ENCODE peak calls at places on chromosomes 4 and X, in nine cellular contexts. D, Z, L, P, I, V, J, T and O are unnamed samples. For H3K36me3, the result is how much of the 10 kb centered on the place peaks cover.

GRCh38 chr4:1802151-1802715 is 9.1 kb downstream of the FGFR3 start:
- DNase-seq in D (no peak), Z (no peak), L (no peak), P (no peak), I (peak), V (no peak), J (no peak), T (no peak), O (no peak)

GRCh38 chrX:130682990-130683389 is 220.0 kb downstream of the ENOX2 start:
- DNase-seq in D (peak), Z (peak), L (peak), P (peak), I (peak), V (no peak), J (no peak), T (no peak), O (no peak)

GRCh38 chrX:120753413-120754251 is 122.0 kb downstream of the CT47B1 start:
- DNase-seq in D (no peak), Z (no peak), L (no peak), P (no peak), I (no peak), V (no peak), J (no peak), T (no peak), O (no peak)

GRCh38 chrX:54208531-54208930 is 25.5 kb upstream of the FAM120C start:
- DNase-seq in D (no peak), Z (peak), L (peak), P (peak), I (peak), V (no peak), J (no peak), T (no peak), O (peak)

GRCh38 chr4:149751174-149751573 is 64.5 kb downstream of the IQCM start:
- DNase-seq in D (no peak), Z (no peak), L (no peak), P (no peak), I (peak), V (no peak), J (no peak), T (no peak), O (no peak)

GRCh38 chr4:187289371-187289770 is 565.7 kb upstream of the FAT1 start:
- DNase-seq in D (no peak), Z (peak), L (peak), P (peak), I (peak), V (no peak), J (no peak), T (no peak), O (no peak)

GRCh38 chrX:39816871-39817731 is 280.7 kb downstream of the BCOR start:
- DNase-seq in D (peak), Z (peak), L (peak), P (peak), I (peak), V (no peak), J (peak), T (no peak), O (no peak)

GRCh38 chr4:125322363-125322730 is 7.6 kb downstream of the FAT4 start:
- DNase-seq in D (no peak), Z (peak), L (peak), P (peak), I (peak), V (peak), J (no peak), T (no peak), O (peak)

GRCh38 chr4:77591532-77591931 is 14.1 kb upstream of the CXCL13 start:
- DNase-seq in D (no peak), Z (no peak), L (no peak), P (no peak), I (no peak), V (no peak), J (no peak), T (no peak), O (no peak)

GRCh38 chrX:150352114-150352513 is 11.0 kb upstream of the MAMLD1 start:
- DNase-seq in D (no peak), Z (peak), L (no peak), P (peak), I (peak), V (no peak), J (no peak), T (no peak), O (peak)

GRCh38 chr4:7206856-7207567 is 14.7 kb downstream of the SORCS2 start:
- DNase-seq in D (peak), Z (peak), L (peak), P (peak), I (peak), V (peak), J (peak), T (peak), O (peak)

DNA sequence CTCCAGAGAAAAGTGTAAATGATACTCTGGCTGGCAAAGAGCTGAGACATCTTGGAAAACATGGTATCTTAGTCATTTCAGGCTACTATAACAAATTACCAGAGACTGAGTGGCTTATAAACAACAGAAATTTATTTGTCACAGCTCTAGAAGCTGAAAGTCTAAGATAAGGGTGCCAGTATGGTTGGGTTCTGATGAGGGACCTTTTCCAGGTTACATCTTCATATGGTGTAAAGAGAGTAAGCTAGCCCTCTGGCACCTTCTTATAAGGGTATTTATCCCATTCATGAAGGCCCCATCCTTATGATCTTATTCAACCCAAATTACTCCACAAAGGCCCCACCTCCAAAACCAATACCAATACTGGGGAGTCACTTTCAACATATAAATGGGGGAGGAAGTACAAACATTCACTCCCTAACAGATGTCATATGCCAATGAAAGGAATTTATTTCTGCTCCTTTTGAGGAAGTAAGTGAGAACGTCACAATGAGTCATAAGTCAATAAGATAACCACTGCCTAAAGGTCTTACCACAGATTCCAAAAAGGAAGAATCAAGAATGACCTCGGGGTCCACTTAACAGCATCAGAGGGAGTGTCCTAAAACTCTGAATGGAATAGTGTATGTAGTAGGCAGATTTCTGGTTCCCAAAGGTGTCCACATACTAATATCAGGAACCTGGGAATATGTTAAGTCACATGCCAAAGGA is 246.6 kb downstream of the OPHN1 start:
- DNase-seq in D (no peak), Z (peak), L (no peak), P (peak), I (peak), V (peak), J (no peak), T (no peak), O (peak)
- H3K36me3 ChIP-seq in D (under half), Z (under half), L (under half), P (under half), I (under half), V (under half), J (under half), T (under half), O (under half)

DNA sequence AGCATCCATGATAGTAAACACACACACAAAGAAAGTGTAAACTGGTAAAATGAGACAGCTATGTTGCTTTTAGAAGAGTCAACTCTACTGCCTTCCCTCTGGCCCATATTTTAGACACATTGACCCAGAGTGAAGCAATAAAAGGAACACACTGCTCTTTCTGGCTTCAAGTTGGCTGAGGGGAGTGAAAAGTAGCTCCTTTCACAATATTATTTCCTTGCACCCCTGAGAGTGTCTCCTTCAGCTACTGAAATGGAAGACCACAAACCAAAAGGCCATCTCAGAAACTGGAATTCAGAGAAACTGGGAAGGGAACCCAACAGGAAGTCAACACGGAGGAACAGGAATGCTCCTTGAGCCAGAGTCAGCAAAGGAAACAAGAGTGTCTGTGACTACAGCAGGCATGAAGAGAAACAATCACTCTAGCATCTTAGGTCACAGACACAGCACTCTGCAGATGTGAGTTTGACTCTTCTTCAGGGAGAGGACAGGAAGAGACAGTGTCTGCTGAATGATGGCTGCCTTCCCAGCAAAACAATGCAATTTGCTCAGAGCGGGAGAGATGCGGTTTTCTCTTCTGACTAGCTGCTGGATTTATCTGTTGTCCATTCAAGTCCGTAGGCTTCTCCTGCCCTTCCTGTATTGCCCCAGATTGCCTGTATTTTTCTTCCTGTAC is 106.7 kb downstream of the SPATA18 start:
- DNase-seq in D (peak), Z (no peak), L (no peak), P (no peak), I (peak), V (no peak), J (no peak), T (no peak), O (no peak)
- H2AFZ ChIP-seq in D (peak), Z (no peak), L (no peak), P (no peak), I (peak), V (no peak), J (peak), T (no peak), O (no peak)

GRCh38 chr4:127155121-127155520 is 477.6 kb upstream of the INTU start:
- DNase-seq in D (no peak), Z (no peak), L (no peak), P (no peak), I (peak), V (no peak), J (no peak), T (no peak), O (no peak)
- H3K4me2 ChIP-seq in D (no peak), Z (no peak), L (no peak), P (no peak), I (no peak), V (no peak), J (no peak), T (no peak), O (no peak)

DNA sequence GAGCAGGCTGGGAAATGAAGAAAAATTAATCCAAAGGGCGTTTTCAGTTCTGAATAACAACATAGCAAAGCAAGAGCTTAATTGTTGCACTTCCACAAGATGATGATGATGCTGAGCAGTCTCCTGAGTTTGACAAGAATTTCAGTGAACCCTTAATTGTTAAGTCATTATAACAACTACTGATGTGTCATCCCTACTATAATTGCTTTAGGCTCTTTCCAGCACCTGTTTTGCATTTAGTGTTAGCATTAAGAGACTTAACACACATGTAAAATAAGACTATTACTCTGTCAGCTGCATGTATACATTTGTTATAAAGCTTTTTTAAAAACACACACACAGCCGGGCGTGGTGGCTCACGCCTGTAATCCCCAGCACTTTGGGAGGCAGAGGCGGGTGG is 37.9 kb upstream of the GALNT7 start:
- DNase-seq in D (no peak), Z (no peak), L (no peak), P (no peak), I (no peak), V (no peak), J (no peak), T (no peak), O (no peak)
- H3K36me3 ChIP-seq in D (under half), Z (under half), L (under half), P (under half), I (under half), V (under half), J (under half), T (under half), O (under half)